ENCODE peak calls at places on chromosomes 2 and 18, in five cellular contexts. One of them, this sample, is unnamed.

GRCh38 chr2:197079414-197079813 is 152.9 kb upstream of the PGAP1 start:
- DNase-seq in uterus: peak; percentile 54
- DNase-seq in tibial nerve: no peak
- DNase-seq in esophagus squamous epithelium: no peak
- DNase-seq in adrenal gland: no peak
- DNase-seq in this sample: no peak

GRCh38 chr2:21372654-21373053 is 248.9 kb downstream of the TDRD15 start:
- DNase-seq in uterus: no peak
- DNase-seq in tibial nerve: no peak
- DNase-seq in esophagus squamous epithelium: no peak
- DNase-seq in adrenal gland: no peak
- DNase-seq in this sample: no peak

GRCh38 chr2:45849491-45850283 is 198.2 kb downstream of the PRKCE start:
- DNase-seq in uterus: no peak
- DNase-seq in tibial nerve: no peak
- DNase-seq in esophagus squamous epithelium: no peak
- DNase-seq in adrenal gland: no peak
- DNase-seq in this sample: no peak

GRCh38 chr2:224793961-224794360 is 77.8 kb upstream of the CCDC195 start:
- DNase-seq in uterus: peak; percentile 45
- DNase-seq in tibial nerve: peak; percentile 30
- DNase-seq in esophagus squamous epithelium: no peak
- DNase-seq in adrenal gland: no peak
- DNase-seq in this sample: no peak

GRCh38 chr2:102194609-102195268 is 7.9 kb downstream of the IL1RL2 start:
- DNase-seq in uterus: no peak
- DNase-seq in tibial nerve: no peak
- DNase-seq in esophagus squamous epithelium: no peak
- DNase-seq in adrenal gland: no peak
- DNase-seq in this sample: peak; percentile 56

GRCh38 chr18:21831413-21831831 is 90.8 kb downstream of the MIB1 start:
- DNase-seq in uterus: peak; percentile 57
- DNase-seq in tibial nerve: no peak
- DNase-seq in esophagus squamous epithelium: no peak
- DNase-seq in adrenal gland: no peak
- DNase-seq in this sample: no peak

GRCh38 chr2:127535422-127535901 is at the start of gene MYO7B:
- DNase-seq in uterus: no peak
- DNase-seq in tibial nerve: no peak
- DNase-seq in esophagus squamous epithelium: no peak
- DNase-seq in adrenal gland: no peak
- DNase-seq in this sample: peak; percentile 53

GRCh38 chr2:33091541-33092123 is 144.9 kb downstream of the LTBP1 start:
- DNase-seq in uterus: no peak
- DNase-seq in tibial nerve: no peak
- DNase-seq in esophagus squamous epithelium: no peak
- DNase-seq in adrenal gland: no peak
- DNase-seq in this sample: no peak

GRCh38 chr2:60710707-60711106 is 45.4 kb upstream of the PAPOLG start:
- DNase-seq in uterus: no peak
- DNase-seq in tibial nerve: no peak
- DNase-seq in esophagus squamous epithelium: no peak
- DNase-seq in adrenal gland: no peak
- DNase-seq in this sample: peak; percentile 27

GRCh38 chr18:657311-657997 is at the start of gene TYMS:
- DNase-seq in uterus: no peak
- DNase-seq in tibial nerve: no peak
- DNase-seq in esophagus squamous epithelium: no peak
- DNase-seq in adrenal gland: no peak
- DNase-seq in this sample: peak; percentile 54

GRCh38 chr2:108565778-108566375 is 31.6 kb downstream of the LIMS1 start:
- DNase-seq in uterus: no peak
- DNase-seq in tibial nerve: no peak
- DNase-seq in esophagus squamous epithelium: no peak
- DNase-seq in adrenal gland: no peak
- DNase-seq in this sample: no peak

GRCh38 chr2:132582360-132582759 is 87.6 kb downstream of the LYPD1 start:
- DNase-seq in uterus: no peak
- DNase-seq in tibial nerve: no peak
- DNase-seq in esophagus squamous epithelium: no peak
- DNase-seq in adrenal gland: no peak
- DNase-seq in this sample: no peak

GRCh38 chr2:128734521-128735295 is 416.0 kb upstream of the HS6ST1 start:
- DNase-seq in uterus: no peak
- DNase-seq in tibial nerve: no peak
- DNase-seq in esophagus squamous epithelium: no peak
- DNase-seq in adrenal gland: no peak
- DNase-seq in this sample: no peak

GRCh38 chr18:49845629-49846252 is 32.4 kb upstream of the ACAA2 start:
- DNase-seq in uterus: no peak
- DNase-seq in tibial nerve: no peak
- DNase-seq in esophagus squamous epithelium: no peak
- DNase-seq in adrenal gland: no peak
- DNase-seq in this sample: no peak

GRCh38 chr2:36493221-36493620 is 104.7 kb downstream of the FEZ2 start:
- DNase-seq in uterus: no peak
- DNase-seq in tibial nerve: no peak
- DNase-seq in esophagus squamous epithelium: no peak
- DNase-seq in adrenal gland: no peak
- DNase-seq in this sample: no peak

GRCh38 chr2:154698789-154699559 is 479 bp downstream of the KCNJ3 start:
- DNase-seq in uterus: no peak
- DNase-seq in tibial nerve: no peak
- DNase-seq in esophagus squamous epithelium: no peak
- DNase-seq in adrenal gland: no peak
- DNase-seq in this sample: peak; percentile 42

GRCh38 chr2:187679454-187679853 is 125.2 kb upstream of the TFPI start:
- DNase-seq in uterus: no peak
- DNase-seq in tibial nerve: no peak
- DNase-seq in esophagus squamous epithelium: no peak
- DNase-seq in adrenal gland: no peak
- DNase-seq in this sample: no peak

GRCh38 chr18:61541673-61542072 is 208.4 kb downstream of the CDH20 start:
- DNase-seq in uterus: no peak
- DNase-seq in tibial nerve: no peak
- DNase-seq in esophagus squamous epithelium: no peak
- DNase-seq in adrenal gland: no peak
- DNase-seq in this sample: no peak

GRCh38 chr2:20619624-20620024 is 31.3 kb downstream of the HS1BP3 start:
- DNase-seq in uterus: peak; percentile 53
- DNase-seq in tibial nerve: no peak
- DNase-seq in esophagus squamous epithelium: no peak
- DNase-seq in adrenal gland: no peak
- DNase-seq in this sample: no peak

GRCh38 chr2:226669249-226669648 is 130.4 kb downstream of the IRS1 start:
- DNase-seq in uterus: no peak
- DNase-seq in tibial nerve: no peak
- DNase-seq in esophagus squamous epithelium: no peak
- DNase-seq in adrenal gland: no peak
- DNase-seq in this sample: no peak

GRCh38 chr2:24959761-24960160 is 12.0 kb downstream of the DNAJC27 start:
- DNase-seq in uterus: no peak
- DNase-seq in tibial nerve: no peak
- DNase-seq in esophagus squamous epithelium: no peak
- DNase-seq in adrenal gland: no peak
- DNase-seq in this sample: no peak

GRCh38 chr2:64727013-64727767 is 73.5 kb upstream of the SERTAD2 start:
- DNase-seq in uterus: no peak
- DNase-seq in tibial nerve: no peak
- DNase-seq in esophagus squamous epithelium: no peak
- DNase-seq in adrenal gland: no peak
- DNase-seq in this sample: no peak

GRCh38 chr2:191247381-191248057 is 2.3 kb downstream of the MYO1B start:
- DNase-seq in uterus: peak; percentile 50
- DNase-seq in tibial nerve: no peak
- DNase-seq in esophagus squamous epithelium: no peak
- DNase-seq in adrenal gland: no peak
- DNase-seq in this sample: peak; percentile 73

GRCh38 chr2:212709287-212709686 is 170.7 kb upstream of the ERBB4 start:
- DNase-seq in uterus: no peak
- DNase-seq in tibial nerve: no peak
- DNase-seq in esophagus squamous epithelium: no peak
- DNase-seq in adrenal gland: no peak
- DNase-seq in this sample: no peak

GRCh38 chr18:50863840-50864239 is 15.1 kb upstream of the ME2 start:
- DNase-seq in uterus: no peak
- DNase-seq in tibial nerve: no peak
- DNase-seq in esophagus squamous epithelium: no peak
- DNase-seq in adrenal gland: no peak
- DNase-seq in this sample: no peak

GRCh38 chr2:241894056-241894641 is 24.6 kb downstream of the RTP5 start:
- DNase-seq in uterus: peak; percentile 35
- DNase-seq in tibial nerve: peak; percentile 12
- DNase-seq in esophagus squamous epithelium: no peak
- DNase-seq in adrenal gland: peak; percentile 30
- DNase-seq in this sample: peak; percentile 37

GRCh38 chr18:74949611-74950010 is 259.3 kb downstream of the PTGR3 start:
- DNase-seq in uterus: no peak
- DNase-seq in tibial nerve: no peak
- DNase-seq in esophagus squamous epithelium: no peak
- DNase-seq in adrenal gland: no peak
- DNase-seq in this sample: no peak
- H3K4me1 ChIP-seq in uterus: no peaks in the 10 kb centered on the region
- H3K4me1 ChIP-seq in tibial nerve: peaks cover 6% of the 10 kb centered on the region
- H3K4me1 ChIP-seq in esophagus squamous epithelium: peaks cover 12% of the 10 kb centered on the region
- H3K4me1 ChIP-seq in adrenal gland: no peaks in the 10 kb centered on the region
- H3K4me1 ChIP-seq in this sample: no peaks in the 10 kb centered on the region

GRCh38 chr2:166388488-166389070 is 12.8 kb upstream of the SCN9A start:
- DNase-seq in uterus: no peak
- DNase-seq in tibial nerve: no peak
- DNase-seq in esophagus squamous epithelium: no peak
- DNase-seq in adrenal gland: no peak
- DNase-seq in this sample: no peak
- TF ChIP-seq POLR2A in uterus: no peak
- TF ChIP-seq POLR2A in tibial nerve: no peak
- TF ChIP-seq POLR2A in esophagus squamous epithelium: no peak
- TF ChIP-seq POLR2A in adrenal gland: no peak
- TF ChIP-seq POLR2A in this sample: no peak

GRCh38 chr2:221533299-221533698 is 38.8 kb downstream of the EPHA4 start:
- DNase-seq in uterus: no peak
- DNase-seq in tibial nerve: no peak
- DNase-seq in esophagus squamous epithelium: no peak
- DNase-seq in adrenal gland: no peak
- DNase-seq in this sample: no peak
- H3K27ac ChIP-seq in uterus: no peak overlapping the region
- H3K27ac ChIP-seq in tibial nerve: no peak overlapping the region
- H3K27ac ChIP-seq in esophagus squamous epithelium: no peak overlapping the region
- H3K27ac ChIP-seq in adrenal gland: no peak overlapping the region
- H3K27ac ChIP-seq in this sample: no peak overlapping the region

DNA sequence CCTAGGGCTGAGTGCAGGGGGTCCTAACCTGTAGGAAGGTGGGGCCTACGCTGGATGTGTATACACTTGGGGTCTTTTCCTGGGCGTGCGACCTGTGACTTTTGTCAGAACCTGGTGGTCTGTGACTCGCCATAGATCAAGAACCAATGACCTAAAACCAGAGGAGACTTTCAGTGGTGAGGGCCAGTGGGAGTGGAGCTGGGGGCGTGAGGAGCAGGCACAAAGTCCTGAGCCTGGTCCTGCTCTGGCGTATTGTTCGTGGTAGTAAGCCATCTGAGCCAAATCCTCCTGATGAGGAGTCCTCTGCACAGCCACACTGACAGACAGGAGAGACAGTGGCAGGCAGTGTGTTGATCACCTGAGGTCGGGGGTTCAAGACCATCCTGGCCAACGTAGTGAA is 8.9 kb downstream of the INPP4A start:
- DNase-seq in uterus: no peak
- DNase-seq in tibial nerve: no peak
- DNase-seq in esophagus squamous epithelium: no peak
- DNase-seq in adrenal gland: no peak
- DNase-seq in this sample: no peak
- H3K4me1 ChIP-seq in uterus: no peaks in the 10 kb centered on the region
- H3K4me1 ChIP-seq in tibial nerve: peaks cover 19% of the 10 kb centered on the region
- H3K4me1 ChIP-seq in esophagus squamous epithelium: peaks cover 55% of the 10 kb centered on the region
- H3K4me1 ChIP-seq in adrenal gland: peaks cover 10% of the 10 kb centered on the region
- H3K4me1 ChIP-seq in this sample: no peaks in the 10 kb centered on the region

GRCh38 chr2:23925702-23926288 is 1.1 kb downstream of the ATAD2B start:
- DNase-seq in uterus: peak; percentile 53
- DNase-seq in tibial nerve: peak; percentile 41
- DNase-seq in esophagus squamous epithelium: peak; percentile 27
- DNase-seq in adrenal gland: peak; percentile 58
- DNase-seq in this sample: peak; percentile 62
- TF ChIP-seq POLR2A in uterus: peak; percentile 15
- TF ChIP-seq POLR2A in tibial nerve: peak; percentile 55
- TF ChIP-seq POLR2A in esophagus squamous epithelium: peak; percentile 70
- TF ChIP-seq POLR2A in adrenal gland: peak; percentile 68
- TF ChIP-seq POLR2A in this sample: peak; percentile 19

GRCh38 chr2:83536489-83537020 is 922.5 kb downstream of the SUCLG1 start:
- DNase-seq in uterus: no peak
- DNase-seq in tibial nerve: no peak
- DNase-seq in esophagus squamous epithelium: no peak
- DNase-seq in adrenal gland: no peak
- DNase-seq in this sample: no peak
- H3K27ac ChIP-seq in uterus: no peak overlapping the region
- H3K27ac ChIP-seq in tibial nerve: no peak overlapping the region
- H3K27ac ChIP-seq in esophagus squamous epithelium: no peak overlapping the region
- H3K27ac ChIP-seq in adrenal gland: no peak overlapping the region
- H3K27ac ChIP-seq in this sample: no peak overlapping the region

GRCh38 chr2:68827681-68828080 is 43.5 kb downstream of the BMP10 start:
- DNase-seq in uterus: no peak
- DNase-seq in tibial nerve: no peak
- DNase-seq in esophagus squamous epithelium: no peak
- DNase-seq in adrenal gland: no peak
- DNase-seq in this sample: no peak

GRCh38 chr2:68829764-68830163 is 41.4 kb downstream of the BMP10 start:
- DNase-seq in uterus: no peak
- DNase-seq in tibial nerve: no peak
- DNase-seq in esophagus squamous epithelium: no peak
- DNase-seq in adrenal gland: no peak
- DNase-seq in this sample: no peak

GRCh38 chr2:68825891-68826290 is 45.3 kb downstream of the BMP10 start:
- DNase-seq in uterus: no peak
- DNase-seq in tibial nerve: no peak
- DNase-seq in esophagus squamous epithelium: no peak
- DNase-seq in adrenal gland: no peak
- DNase-seq in this sample: no peak

GRCh38 chr2:68831688-68832087 is 39.5 kb downstream of the BMP10 start:
- DNase-seq in uterus: no peak
- DNase-seq in tibial nerve: no peak
- DNase-seq in esophagus squamous epithelium: no peak
- DNase-seq in adrenal gland: no peak
- DNase-seq in this sample: no peak

GRCh38 chr2:68828887-68829708 is 42.1 kb downstream of the BMP10 start:
- DNase-seq in uterus: peak; percentile 93
- DNase-seq in tibial nerve: peak; percentile 92
- DNase-seq in esophagus squamous epithelium: peak; percentile 64
- DNase-seq in adrenal gland: peak; percentile 96
- DNase-seq in this sample: peak; percentile 94
- H3K4me1 ChIP-seq in uterus: no peaks in the 10 kb centered on the region
- H3K4me1 ChIP-seq in tibial nerve: peaks cover 47% of the 10 kb centered on the region
- H3K4me1 ChIP-seq in esophagus squamous epithelium: peaks cover 39% of the 10 kb centered on the region
- H3K4me1 ChIP-seq in adrenal gland: peaks cover 37% of the 10 kb centered on the region
- H3K4me1 ChIP-seq in this sample: peaks cover 9% of the 10 kb centered on the region